ENCODE peak calls at places on chromosomes 13 and 19, in six cellular contexts. O is OCI-LY7, X is foreskin fibroblast, E is choroid plexus epithelial cell, Y is upper lobe of right lung, S is colonic mucosa. A is an unnamed sample.

GRCh38 chr13:32107474-32107873 is 75.9 kb downstream of the FRY start:
- DNase-seq in O (no peak), X (no peak), E (no peak), Y (no peak), S (no peak), A (peak)

GRCh38 chr19:5001547-5002131 is 32.7 kb downstream of the KDM4B start:
- DNase-seq in O (peak), X (peak), E (peak), Y (no peak), S (no peak), A (peak)

GRCh38 chr19:5042556-5042955 is 73.6 kb downstream of the KDM4B start:
- DNase-seq in O (no peak), X (no peak), E (no peak), Y (no peak), S (no peak), A (peak)

GRCh38 chr19:58474997-58475713 is 997 bp upstream of the ZNF446 start:
- DNase-seq in O (no peak), X (no peak), E (no peak), Y (no peak), S (no peak), A (no peak)

GRCh38 chr13:102774210-102774560 is 599 bp upstream of the TEX30 start:
- DNase-seq in O (no peak), X (no peak), E (no peak), Y (no peak), S (no peak), A (no peak)

GRCh38 chr13:52405369-52405766 is 604 bp downstream of the THSD1 start:
- DNase-seq in O (no peak), X (no peak), E (no peak), Y (no peak), S (no peak), A (no peak)

GRCh38 chr13:102136735-102137296 is 265.0 kb downstream of the FGF14 start:
- DNase-seq in O (no peak), X (peak), E (no peak), Y (no peak), S (no peak), A (no peak)

GRCh38 chr13:51276684-51277083 is 54.5 kb downstream of the FAM124A start:
- DNase-seq in O (no peak), X (no peak), E (no peak), Y (no peak), S (peak), A (no peak)

GRCh38 chr19:2201473-2202148 is 34.5 kb downstream of the PLEKHJ1 start:
- DNase-seq in O (no peak), X (no peak), E (no peak), Y (no peak), S (no peak), A (no peak)

GRCh38 chr13:100589178-100589725 is 663 bp upstream of the GGACT start:
- DNase-seq in O (no peak), X (peak), E (no peak), Y (no peak), S (no peak), A (peak)

GRCh38 chr13:37293295-37293694 is 187.8 kb upstream of the CSNK1A1L start:
- DNase-seq in O (no peak), X (no peak), E (no peak), Y (no peak), S (no peak), A (no peak)

GRCh38 chr13:32150239-32150638 is 118.7 kb downstream of the FRY start:
- DNase-seq in O (no peak), X (peak), E (peak), Y (no peak), S (no peak), A (no peak)

GRCh38 chr13:32650705-32651311 is 64.6 kb downstream of the PDS5B start:
- DNase-seq in O (peak), X (peak), E (peak), Y (no peak), S (peak), A (peak)

GRCh38 chr19:38266981-38267597 is 2.7 kb downstream of the SPINT2 start:
- DNase-seq in O (no peak), X (peak), E (peak), Y (no peak), S (peak), A (no peak)

GRCh38 chr19:13023666-13024065 is 28.4 kb downstream of the NFIX start:
- DNase-seq in O (no peak), X (peak), E (no peak), Y (no peak), S (no peak), A (no peak)

GRCh38 chr19:13022859-13023636 is 27.8 kb downstream of the NFIX start:
- DNase-seq in O (no peak), X (peak), E (peak), Y (peak), S (peak), A (peak)

GRCh38 chr19:13025819-13026477 is 30.7 kb downstream of the NFIX start:
- DNase-seq in O (no peak), X (no peak), E (no peak), Y (no peak), S (no peak), A (no peak)

GRCh38 chr19:13024958-13025653 is 29.8 kb downstream of the NFIX start:
- DNase-seq in O (no peak), X (no peak), E (no peak), Y (peak), S (peak), A (no peak)

GRCh38 chr19:13024126-13024957 is 29.1 kb downstream of the NFIX start:
- DNase-seq in O (no peak), X (peak), E (peak), Y (no peak), S (no peak), A (no peak)
- H3K4me3 ChIP-seq in O (no peak), X (peak), E (peak), Y (peak), S (peak), A (no peak)

GRCh38 chr19:47019431-47020041 is at the start of gene NPAS1:
- DNase-seq in O (no peak), X (peak), E (no peak), Y (no peak), S (no peak), A (peak)
- H3K4me3 ChIP-seq in O (no peak), X (peak), E (peak), Y (no peak), S (no peak), A (peak)

DNA sequence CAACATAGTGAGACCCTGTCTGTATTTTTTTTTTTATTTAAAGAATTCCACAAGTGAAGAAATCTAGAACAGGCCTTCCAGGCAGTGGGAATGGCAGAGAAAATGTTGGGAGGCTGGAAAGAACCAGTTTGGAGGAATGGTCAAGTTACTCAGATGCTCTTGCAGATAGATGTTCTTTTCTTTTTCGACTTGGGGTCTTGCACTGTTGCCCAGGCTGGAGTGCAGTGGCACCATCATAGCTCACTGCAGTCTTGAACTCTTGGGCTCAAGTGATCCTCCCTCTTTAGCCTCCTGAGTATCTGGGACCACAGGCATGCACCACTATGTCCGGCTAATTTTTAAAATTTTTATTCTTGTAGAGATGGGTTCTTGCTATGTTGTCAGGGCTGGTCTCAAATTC is 662 bp downstream of the C5AR1 start:
- DNase-seq in O (no peak), X (no peak), E (no peak), Y (no peak), S (no peak), A (no peak)
- H3K4me3 ChIP-seq in O (no peak), X (no peak), E (no peak), Y (peak), S (peak), A (no peak)

DNA sequence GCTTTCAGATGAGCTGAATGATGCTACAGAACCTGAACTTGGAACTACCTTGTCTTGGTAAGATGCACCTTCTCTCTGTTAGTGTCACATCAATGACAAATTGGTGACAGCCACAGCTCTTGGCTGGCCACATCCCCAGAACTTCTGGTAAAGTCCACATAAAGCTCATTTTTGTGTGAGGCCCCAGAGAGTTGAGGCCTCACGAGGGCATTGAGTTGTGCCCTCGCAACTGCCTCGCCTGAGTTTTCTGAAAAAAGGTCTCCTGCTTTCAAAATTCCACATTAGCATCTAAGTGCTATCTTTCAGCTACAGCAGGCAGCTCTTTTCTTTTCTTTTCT is 42.6 kb downstream of the MRPL57 start:
- DNase-seq in O (no peak), X (no peak), E (no peak), Y (no peak), S (no peak), A (peak)
- H3K4me3 ChIP-seq in O (no peak), X (no peak), E (no peak), Y (no peak), S (no peak), A (no peak)

DNA sequence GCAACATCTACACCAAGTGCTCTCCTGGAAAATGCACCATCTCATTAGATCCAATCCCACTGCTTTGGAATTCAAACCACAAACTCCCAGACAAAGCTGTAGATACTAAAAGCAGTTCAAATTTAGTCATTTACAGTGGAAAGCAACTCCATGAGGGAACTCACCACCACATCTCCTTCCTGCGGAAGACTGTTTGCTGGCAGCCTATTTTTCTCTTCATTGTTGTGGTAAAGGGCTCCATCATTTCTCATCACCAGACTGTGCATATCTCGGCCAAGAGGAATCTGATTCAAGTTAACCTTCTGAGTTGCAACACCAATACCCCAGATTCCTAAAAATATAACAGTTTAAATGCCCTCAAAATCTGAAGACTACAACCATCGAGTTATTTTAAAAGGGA is 8.4 kb downstream of the SPRYD7 start:
- DNase-seq in O (no peak), X (peak), E (peak), Y (no peak), S (no peak), A (no peak)
- H3K4me3 ChIP-seq in O (no peak), X (no peak), E (no peak), Y (no peak), S (no peak), A (no peak)

GRCh38 chr13:35848316-35848715 is 282.9 kb downstream of the DCLK1 start:
- DNase-seq in O (no peak), X (no peak), E (no peak), Y (no peak), S (no peak), A (no peak)
- H3K4me3 ChIP-seq in O (no peak), X (no peak), E (no peak), Y (no peak), S (no peak), A (no peak)

GRCh38 chr19:35641515-35642151 is at the start of gene ETV2:
- DNase-seq in O (peak), X (peak), E (peak), Y (no peak), S (peak), A (peak)

GRCh38 chr19:35642798-35643254 is 1.3 kb downstream of the ETV2 start:
- DNase-seq in O (peak), X (no peak), E (no peak), Y (no peak), S (peak), A (no peak)

GRCh38 chr19:35644206-35644986 is 2.9 kb downstream of the ETV2 start:
- DNase-seq in O (peak), X (peak), E (peak), Y (peak), S (peak), A (peak)

GRCh38 chr19:35643255-35644205 is 2.0 kb downstream of the ETV2 start:
- DNase-seq in O (peak), X (peak), E (peak), Y (peak), S (peak), A (peak)

DNA sequence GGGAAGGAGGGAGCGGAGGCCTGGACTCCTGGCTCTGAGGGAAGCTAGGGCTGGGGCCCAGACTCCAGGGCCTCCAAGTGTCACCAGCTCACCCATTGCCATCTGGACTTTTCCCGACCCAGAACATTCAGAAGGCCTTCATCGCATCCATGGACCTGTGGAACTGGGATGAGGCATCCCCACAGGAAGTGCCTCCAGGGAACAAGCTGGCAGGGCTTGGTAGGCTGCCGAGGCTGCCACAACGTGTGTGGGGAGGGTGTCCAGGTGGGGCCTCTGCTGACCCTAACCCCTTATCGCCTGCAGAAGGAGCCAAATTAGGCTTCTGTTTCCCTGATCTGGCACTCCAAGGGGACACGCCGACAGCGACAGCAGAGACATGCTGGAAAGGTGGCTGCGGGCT is 767 bp downstream of the ETV2 start:
- DNase-seq in O (no peak), X (no peak), E (no peak), Y (no peak), S (no peak), A (no peak)
- H3K4me3 ChIP-seq in O (no peak), X (no peak), E (no peak), Y (no peak), S (no peak), A (no peak)

DNA sequence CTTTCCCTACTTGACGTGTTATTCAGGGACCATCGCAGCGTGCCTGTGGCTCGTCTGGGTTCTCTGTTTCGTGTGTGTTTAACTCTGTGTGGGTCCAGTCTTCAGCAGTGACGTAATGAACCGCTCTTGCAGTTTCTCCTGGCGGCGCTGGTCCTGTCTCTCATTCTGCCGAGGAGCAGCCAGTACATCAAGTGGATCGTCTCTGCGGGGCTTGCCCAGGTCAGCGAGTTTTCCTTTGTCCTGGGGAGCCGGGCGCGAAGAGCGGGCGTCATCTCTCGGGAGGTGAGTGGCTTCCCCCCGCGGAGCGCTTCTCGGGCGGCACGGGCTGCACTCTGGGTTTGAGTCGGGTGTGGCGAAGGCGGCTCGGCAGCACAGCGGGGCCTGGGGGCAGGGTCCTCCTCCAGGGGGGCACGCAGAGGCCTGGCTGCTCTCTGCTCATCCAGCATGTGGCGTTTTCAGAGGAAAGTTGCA is 36.3 kb upstream of the TFDP1 start:
- DNase-seq in O (no peak), X (no peak), E (peak), Y (peak), S (peak), A (no peak)
- H3K4me3 ChIP-seq in O (no peak), X (no peak), E (peak), Y (no peak), S (no peak), A (no peak)